ENCODE peak calls at places on chromosomes 1 and 21, in five cellular contexts. Z, U, O, B and Q are unnamed samples.

GRCh38 chr1:241716915-241717651 is 65.0 kb downstream of the WDR64 start:
- DNase-seq in B (no peak), Z (no peak), U (no peak), O (peak), Q (no peak)

GRCh38 chr1:59484090-59484489 is 187.2 kb downstream of the FGGY start:
- DNase-seq in B (no peak), Z (no peak), U (no peak), O (peak), Q (peak)

GRCh38 chr1:9009438-9010366 is 16.5 kb downstream of the SLC2A7 start:
- DNase-seq in O (peak), B (no peak), U (peak), Z (no peak), Q (no peak)

GRCh38 chr1:40309374-40310128 is 7.5 kb downstream of the COL9A2 start:
- DNase-seq in B (no peak), U (no peak), O (no peak), Z (no peak), Q (no peak)

GRCh38 chr1:48853006-48853405 is 76.3 kb upstream of the BEND5 start:
- DNase-seq in U (no peak), Z (no peak), O (peak), B (no peak), Q (no peak)

GRCh38 chr1:9888886-9889285 is 21.2 kb downstream of the CTNNBIP1 start:
- DNase-seq in B (no peak), Z (no peak), U (no peak), O (no peak), Q (no peak)

GRCh38 chr1:177172866-177173265 is 2.1 kb downstream of the BRINP2 start:
- DNase-seq in Z (no peak), U (no peak), O (no peak), B (no peak), Q (no peak)

GRCh38 chr1:56780128-56780750 is 39.0 kb downstream of the FYB2 start:
- DNase-seq in U (no peak), B (no peak), Z (no peak), O (no peak), Q (no peak)

GRCh38 chr1:226121587-226122400 is 59.3 kb downstream of the H3-3A start:
- DNase-seq in B (no peak), Z (peak), U (peak), O (peak), Q (peak)

GRCh38 chr1:88973520-88974137 is 18.8 kb downstream of the KYAT3 start:
- DNase-seq in Z (no peak), B (no peak), U (no peak), O (peak), Q (no peak)

GRCh38 chr1:14598007-14598497 is 433 bp upstream of the KAZN start:
- DNase-seq in O (no peak), U (peak), B (no peak), Z (no peak), Q (no peak)

GRCh38 chr1:53278294-53278693 is 40.0 kb upstream of the MAGOH start:
- DNase-seq in O (peak), B (peak), Z (peak), U (peak), Q (peak)

GRCh38 chr1:55640708-55641473 is 425.7 kb upstream of the USP24 start:
- DNase-seq in U (no peak), B (no peak), O (no peak), Z (no peak), Q (peak)

GRCh38 chr21:46150491-46151121 is 4.8 kb downstream of the FTCD start:
- DNase-seq in Z (no peak), O (no peak), U (no peak), B (no peak), Q (no peak)

GRCh38 chr1:165650981-165651625 is 20.1 kb downstream of the MGST3 start:
- DNase-seq in O (peak), Z (no peak), B (no peak), U (no peak), Q (no peak)

GRCh38 chr1:10953505-10954193 is 58.8 kb upstream of the TARDBP start:
- DNase-seq in Z (no peak), O (no peak), B (no peak), U (no peak), Q (no peak)

GRCh38 chr1:202234331-202235002 is 40.9 kb downstream of the LGR6 start:
- DNase-seq in O (peak), Z (no peak), B (no peak), U (no peak), Q (no peak)

GRCh38 chr1:111739984-111740765 is 980 bp upstream of the INKA2 start:
- DNase-seq in U (peak), B (no peak), Z (peak), O (no peak), Q (peak)

GRCh38 chr1:109892476-109893368 is 17.9 kb upstream of the CSF1 start:
- DNase-seq in Z (no peak), O (no peak), U (no peak), B (no peak), Q (peak)